ENCODE peak calls at places on chromosomes 16 and 17, in nine cellular contexts. N is right atrium auricular region; K is effector memory CD4-positive, alpha-beta T cell; Q is aorta; E is transverse colon; U is colonic mucosa; S is prostate gland; V is GM23248; G is BJ. X is an unnamed sample.

GRCh38 chr16:54362801-54363200 is 76.2 kb upstream of the IRX3 start:
- DNase-seq in Q (peak; percentile 10), K (no peak), E (no peak), U (no peak), G (no peak), S (no peak), N (no peak), V (no peak), X (no peak)

GRCh38 chr17:61567045-61567802 is 23.8 kb downstream of the NACA2 start:
- DNase-seq in K (no peak), N (no peak), U (no peak), V (peak; percentile 10), E (no peak), G (no peak), Q (no peak), S (no peak), X (no peak)

GRCh38 chr17:54919456-54919855 is 18.8 kb downstream of the TOM1L1 start:
- DNase-seq in N (no peak), V (no peak), U (no peak), E (no peak), S (no peak), K (no peak), G (no peak), Q (no peak), X (no peak)

GRCh38 chr17:34716291-34716690 is 136.9 kb downstream of the TMEM132E start:
- DNase-seq in E (no peak), V (no peak), G (no peak), N (no peak), Q (no peak), K (no peak), U (no peak), S (no peak), X (no peak)

GRCh38 chr17:40857535-40857934 is 9.5 kb downstream of the KRT12 start:
- DNase-seq in K (no peak), G (no peak), N (no peak), Q (no peak), U (no peak), S (no peak), E (no peak), V (peak; percentile 67), X (no peak)

GRCh38 chr16:51154271-51155171 is 3.5 kb upstream of the SALL1 start:
- DNase-seq in S (no peak), K (no peak), N (no peak), V (no peak), Q (no peak), E (no peak), U (no peak), G (no peak), X (peak; percentile 84)

GRCh38 chr16:16110111-16110490 is 113.2 kb downstream of the ABCC6 start:
- DNase-seq in K (no peak), N (no peak), S (no peak), G (no peak), E (no peak), U (no peak), V (no peak), Q (no peak), X (no peak)

GRCh38 chr16:10878644-10879498 is 1.9 kb downstream of the CIITA start:
- DNase-seq in V (peak; percentile 69), E (peak; percentile 58), K (no peak), Q (peak; percentile 82), N (no peak), G (no peak), S (no peak), U (peak; percentile 67), X (peak; percentile 83)

GRCh38 chr16:50368410-50369132 is at the start of gene BRD7:
- DNase-seq in K (peak; percentile 73), E (peak; percentile 64), N (no peak), U (peak; percentile 48), Q (peak; percentile 85), V (peak; percentile 79), S (peak; percentile 38), G (no peak), X (peak; percentile 96)

GRCh38 chr17:1573932-1574696 is 11.5 kb upstream of the PITPNA start:
- DNase-seq in N (peak; percentile 90), K (no peak), G (no peak), U (peak; percentile 90), V (peak; percentile 83), E (peak; percentile 89), S (peak; percentile 81), Q (peak; percentile 96), X (peak; percentile 98)

GRCh38 chr17:15279011-15279477 is 13.9 kb upstream of the PMP22 start:
- DNase-seq in G (peak; percentile 72), Q (no peak), V (peak; percentile 97), K (no peak), N (no peak), U (no peak), E (no peak), S (no peak), X (no peak)

GRCh38 chr17:9105068-9105868 is 84.0 kb downstream of the NTN1 start:
- DNase-seq in G (no peak), V (no peak), E (no peak), S (no peak), Q (no peak), N (no peak), U (no peak), K (no peak), X (no peak)

GRCh38 chr17:30000001-30000754 is 58.7 kb downstream of the EFCAB5 start:
- DNase-seq in U (no peak), K (no peak), N (no peak), V (peak; percentile 30), Q (no peak), G (no peak), S (no peak), E (no peak), X (no peak)

GRCh38 chr16:8905168-8905762 is 23.1 kb downstream of the LITAFD start:
- DNase-seq in E (no peak), G (no peak), V (peak; percentile 56), Q (no peak), N (no peak), S (no peak), K (no peak), U (no peak), X (peak; percentile 67)

GRCh38 chr17:28925912-28926365 is 23.1 kb upstream of the DHRS13 start:
- DNase-seq in V (peak; percentile 90), U (no peak), G (peak; percentile 69), K (peak; percentile 56), S (no peak), Q (no peak), E (no peak), N (no peak), X (no peak)

GRCh38 chr16:68936729-68937631 is 93.6 kb downstream of the TANGO6 start:
- DNase-seq in E (no peak), N (no peak), K (no peak), S (peak; percentile 71), V (peak; percentile 5), U (no peak), Q (no peak), G (peak; percentile 47), X (no peak)

GRCh38 chr17:21113106-21113690 is 13.6 kb upstream of the DHRS7B start:
- DNase-seq in S (no peak), G (no peak), E (no peak), Q (no peak), V (no peak), N (no peak), U (no peak), K (no peak), X (no peak)

GRCh38 chr17:2266045-2266864 is 37.3 kb downstream of the SMG6 start:
- DNase-seq in E (peak; percentile 66), K (peak; percentile 76), U (peak; percentile 39), N (no peak), G (no peak), Q (no peak), S (no peak), V (no peak), X (no peak)

GRCh38 chr16:87411375-87412271 is 19.5 kb downstream of the MAP1LC3B start:
- DNase-seq in K (no peak), N (no peak), E (no peak), U (no peak), G (no peak), V (no peak), Q (no peak), S (no peak), X (no peak)

GRCh38 chr16:87414251-87414680 is 22.1 kb downstream of the MAP1LC3B start:
- DNase-seq in V (no peak), U (no peak), E (no peak), N (no peak), G (no peak), K (no peak), Q (no peak), S (no peak), X (no peak)

GRCh38 chr16:87412371-87412995 is 20.3 kb downstream of the MAP1LC3B start:
- DNase-seq in V (no peak), S (no peak), Q (no peak), E (no peak), U (no peak), K (no peak), N (no peak), G (no peak), X (no peak)

GRCh38 chr16:87410958-87411357 is 18.8 kb downstream of the MAP1LC3B start:
- DNase-seq in E (no peak), V (no peak), N (no peak), S (no peak), G (no peak), K (no peak), U (no peak), Q (no peak), X (peak; percentile 77)

DNA sequence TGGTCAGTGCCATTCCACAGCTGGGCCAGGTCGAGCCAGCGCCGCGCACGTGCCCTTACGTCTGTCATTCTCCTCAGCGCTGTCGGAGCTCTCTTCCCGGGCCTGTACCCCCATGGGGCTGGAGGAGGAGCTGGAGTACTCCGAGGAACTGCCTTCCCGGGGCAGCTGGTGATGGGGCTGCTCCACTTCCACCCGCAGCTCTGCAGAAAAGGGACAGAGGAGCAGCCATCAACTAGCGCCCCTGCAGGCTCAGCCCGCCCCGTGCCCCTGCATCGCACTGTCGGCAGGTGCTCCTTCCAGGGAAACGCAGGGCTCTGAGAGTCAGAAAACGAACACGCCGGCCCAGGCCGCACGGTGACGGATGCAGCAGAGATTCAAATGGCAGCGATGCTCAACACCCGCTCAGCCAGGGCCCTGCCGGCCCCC is 20.9 kb downstream of the MAP1LC3B start:
- DNase-seq in K (no peak), Q (no peak), S (no peak), V (no peak), E (no peak), U (no peak), N (no peak), G (no peak), X (no peak)
- H3K36me3 ChIP-seq in K (peaks cover 59% of the 10 kb centered on the region), Q (no peaks in the 10 kb centered on the region), S (peaks cover 5% of the 10 kb centered on the region), V (peaks cover 30% of the 10 kb centered on the region), E (no peaks in the 10 kb centered on the region), U (peaks cover 13% of the 10 kb centered on the region), N (peaks cover 91% of the 10 kb centered on the region), G (peaks cover 17% of the 10 kb centered on the region), X (peaks cover 10% of the 10 kb centered on the region)

GRCh38 chr17:80989586-80989913 is 2.1 kb upstream of the CHMP6 start:
- DNase-seq in N (no peak), G (no peak), E (no peak), Q (no peak), U (no peak), S (no peak), V (no peak), K (no peak), X (no peak)
- H3K4me3 ChIP-seq in N (no peak overlapping the region), G (no peak overlapping the region), E (no peak overlapping the region), Q (no peak overlapping the region), U (no peak overlapping the region), S (no peak overlapping the region), V (no peak overlapping the region), K (peak overlapping the region; percentile 29), X (no peak overlapping the region)

GRCh38 chr17:36869441-36869840 is 67.8 kb upstream of the LHX1 start:
- DNase-seq in Q (peak; percentile 39), U (no peak), E (no peak), G (no peak), S (no peak), K (no peak), V (no peak), N (no peak), X (no peak)
- H3K27me3 ChIP-seq in Q (no peaks in the 10 kb centered on the region), U (no peaks in the 10 kb centered on the region), E (peaks cover 10% of the 10 kb centered on the region), G (peaks cover 19% of the 10 kb centered on the region), S (peaks cover 3% of the 10 kb centered on the region), K (peaks cover 3% of the 10 kb centered on the region), V (no peaks in the 10 kb centered on the region), N (no peaks in the 10 kb centered on the region), X (no peaks in the 10 kb centered on the region)

GRCh38 chr16:53290520-53290919 is 143.8 kb upstream of the RBL2 start:
- DNase-seq in K (no peak), E (no peak), G (no peak), Q (no peak), V (no peak), U (no peak), N (no peak), S (no peak), X (no peak)
- H3K36me3 ChIP-seq in K (peaks cover 28% of the 10 kb centered on the region), E (no peaks in the 10 kb centered on the region), G (peaks cover 15% of the 10 kb centered on the region), Q (peaks cover 3% of the 10 kb centered on the region), V (peaks cover 91% of the 10 kb centered on the region), U (peaks cover 9% of the 10 kb centered on the region), N (peaks cover 99% of the 10 kb centered on the region), S (peaks cover 7% of the 10 kb centered on the region), X (peaks cover 19% of the 10 kb centered on the region)